ENCODE peak calls at places on chromosomes 2 and 18, in seven cellular contexts. J is AG10803, P is IMR-90, B is BJ, Y is stomach, D is uterus, T is mesothelial cell of epicardium. K is an unnamed sample.

GRCh38 chr2:65407240-65407639 is 25.2 kb downstream of the SPRED2 start:
- DNase-seq in J (no peak), P (no peak), B (no peak), Y (no peak), D (no peak), T (no peak), K (no peak)

GRCh38 chr2:133293544-133294270 is 274.6 kb downstream of the NCKAP5 start:
- DNase-seq in J (peak), P (peak), B (peak), Y (no peak), D (no peak), T (no peak), K (no peak)

GRCh38 chr18:63017977-63018376 is 301.6 kb downstream of the BCL2 start:
- DNase-seq in J (no peak), P (no peak), B (no peak), Y (no peak), D (no peak), T (no peak), K (no peak)

GRCh38 chr2:218953366-218953954 is 6.0 kb upstream of the CDK5R2 start:
- DNase-seq in J (no peak), P (no peak), B (no peak), Y (no peak), D (no peak), T (no peak), K (no peak)

GRCh38 chr2:236166157-236166780 is 1.9 kb downstream of the GBX2 start:
- DNase-seq in J (no peak), P (no peak), B (no peak), Y (no peak), D (no peak), T (no peak), K (no peak)

GRCh38 chr2:223203971-223204370 is 152.0 kb downstream of the KCNE4 start:
- DNase-seq in J (peak), P (peak), B (peak), Y (no peak), D (no peak), T (no peak), K (peak)

GRCh38 chr2:160349306-160349705 is 144.3 kb downstream of the RBMS1 start:
- DNase-seq in J (no peak), P (peak), B (no peak), Y (no peak), D (no peak), T (no peak), K (no peak)

GRCh38 chr18:62715829-62716678 is 713 bp downstream of the PHLPP1 start:
- DNase-seq in J (peak), P (peak), B (no peak), Y (peak), D (peak), T (peak), K (no peak)

GRCh38 chr18:23871410-23871809 is 143.1 kb upstream of the TTC39C start:
- DNase-seq in J (no peak), P (no peak), B (no peak), Y (peak), D (no peak), T (no peak), K (no peak)

GRCh38 chr2:233063269-233063975 is 3.3 kb downstream of the INPP5D start:
- DNase-seq in J (no peak), P (no peak), B (no peak), Y (peak), D (no peak), T (no peak), K (no peak)

GRCh38 chr2:233101826-233102225 is 41.7 kb downstream of the INPP5D start:
- DNase-seq in J (no peak), P (no peak), B (no peak), Y (no peak), D (no peak), T (no peak), K (no peak)

GRCh38 chr18:46431522-46432171 is 225.4 kb downstream of the LOXHD1 start:
- DNase-seq in J (no peak), P (no peak), B (no peak), Y (no peak), D (no peak), T (no peak), K (no peak)

GRCh38 chr2:238912228-238912915 is 64.5 kb downstream of the TWIST2 start:
- DNase-seq in J (no peak), P (no peak), B (no peak), Y (peak), D (peak), T (no peak), K (no peak)

GRCh38 chr2:122390406-122390805 is 635.0 kb downstream of the TSN start:
- DNase-seq in J (peak), P (no peak), B (no peak), Y (no peak), D (no peak), T (no peak), K (no peak)

GRCh38 chr2:226154610-226155009 is 645.0 kb downstream of the IRS1 start:
- DNase-seq in J (no peak), P (no peak), B (no peak), Y (no peak), D (no peak), T (no peak), K (no peak)

GRCh38 chr2:120834206-120834605 is 98.5 kb downstream of the GLI2 start:
- DNase-seq in J (no peak), P (no peak), B (no peak), Y (no peak), D (no peak), T (no peak), K (no peak)

GRCh38 chr2:161556440-161556839 is 67.8 kb upstream of the SLC4A10 start:
- DNase-seq in J (no peak), P (no peak), B (no peak), Y (no peak), D (no peak), T (no peak), K (no peak)

GRCh38 chr2:241036397-241036963 is 38.1 kb downstream of the SNED1 start:
- DNase-seq in J (no peak), P (no peak), B (no peak), Y (peak), D (no peak), T (no peak), K (no peak)

GRCh38 chr2:25920326-25920725 is 42.0 kb upstream of the ASXL2 start:
- DNase-seq in J (peak), P (peak), B (peak), Y (no peak), D (no peak), T (no peak), K (peak)

GRCh38 chr2:205957452-205958154 is 128.4 kb downstream of the INO80D start:
- DNase-seq in J (no peak), P (no peak), B (no peak), Y (no peak), D (no peak), T (no peak), K (no peak)

GRCh38 chr2:133341575-133341974 is 226.7 kb downstream of the NCKAP5 start:
- DNase-seq in J (no peak), P (no peak), B (no peak), Y (no peak), D (no peak), T (no peak), K (no peak)

GRCh38 chr2:241978670-241979069 is 109.1 kb downstream of the RTP5 start:
- DNase-seq in J (no peak), P (no peak), B (no peak), Y (peak), D (no peak), T (no peak), K (no peak)

GRCh38 chr18:34710430-34711386 is 610 bp downstream of the DTNA start:
- DNase-seq in J (peak), P (peak), B (peak), Y (no peak), D (peak), T (no peak), K (peak)

GRCh38 chr2:53021285-53021684 is 746.3 kb upstream of the CHAC2 start:
- DNase-seq in J (peak), P (peak), B (peak), Y (no peak), D (no peak), T (no peak), K (no peak)

GRCh38 chr2:949894-950626 is 589 bp upstream of the SNTG2 start:
- DNase-seq in J (no peak), P (no peak), B (no peak), Y (no peak), D (no peak), T (no peak), K (no peak)

GRCh38 chr2:144256996-144257707 is 262.8 kb downstream of the ZEB2 start:
- DNase-seq in J (peak), P (peak), B (peak), Y (no peak), D (no peak), T (no peak), K (peak)

GRCh38 chr18:5619381-5619780 is 75.6 kb upstream of the EPB41L3 start:
- DNase-seq in J (no peak), P (no peak), B (no peak), Y (no peak), D (no peak), T (no peak), K (no peak)
- TF ChIP-seq CTCF in J (no peak), P (no peak), B (no peak), Y (no peak), D (no peak), T (no peak), K (no peak)

GRCh38 chr18:48838921-48839818 is 111.6 kb downstream of the SMAD7 start:
- DNase-seq in J (peak), P (peak), B (peak), Y (no peak), D (no peak), T (no peak), K (peak)
- TF ChIP-seq CTCF in J (no peak), P (no peak), B (no peak), Y (no peak), D (no peak), T (no peak), K (no peak)

GRCh38 chr2:58046585-58047372 is at the start of gene VRK2:
- DNase-seq in J (peak), P (peak), B (peak), Y (peak), D (peak), T (peak), K (peak)
- TF ChIP-seq CTCF in J (no peak), P (no peak), B (no peak), Y (no peak), D (peak), T (no peak), K (no peak)

DNA sequence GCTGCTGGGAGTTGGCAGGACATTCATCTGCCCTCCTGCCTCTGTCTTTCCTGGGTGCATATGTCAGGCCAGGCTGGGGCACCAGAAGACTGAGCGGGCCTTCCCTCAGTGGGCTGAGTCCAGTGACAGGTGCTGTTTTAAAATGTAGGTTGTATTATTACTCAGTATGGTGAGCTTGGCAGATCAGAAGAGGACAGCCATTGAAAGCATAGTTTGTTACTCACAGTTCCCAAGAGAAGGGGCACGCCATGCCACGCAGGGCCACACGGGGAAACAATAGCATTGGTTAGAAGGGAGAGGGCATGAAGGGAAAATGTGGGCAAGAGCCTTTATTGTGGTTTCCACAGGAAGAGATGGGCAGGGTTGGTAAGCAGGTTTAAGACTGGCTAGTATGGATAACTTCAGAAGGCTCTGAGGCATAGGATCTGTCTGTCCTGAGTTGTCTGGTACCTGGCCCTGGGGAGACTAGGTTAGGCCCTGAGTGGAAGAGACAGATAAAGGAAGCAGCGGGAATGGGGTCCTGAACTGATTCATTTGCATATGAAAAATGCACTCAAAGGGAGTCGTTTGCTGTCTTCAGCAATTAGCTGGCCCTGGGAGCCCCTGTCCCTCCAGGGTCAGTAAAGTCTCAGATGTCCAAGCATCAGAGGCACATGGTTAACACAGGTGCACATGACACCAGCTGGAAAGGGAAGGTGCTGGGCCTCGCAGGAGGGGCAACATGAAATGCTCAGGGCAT is 172.2 kb downstream of the ACOXL start:
- DNase-seq in J (no peak), P (no peak), B (no peak), Y (no peak), D (no peak), T (no peak), K (no peak)
- TF ChIP-seq CTCF in J (no peak), P (no peak), B (no peak), Y (no peak), D (no peak), T (no peak), K (no peak)

DNA sequence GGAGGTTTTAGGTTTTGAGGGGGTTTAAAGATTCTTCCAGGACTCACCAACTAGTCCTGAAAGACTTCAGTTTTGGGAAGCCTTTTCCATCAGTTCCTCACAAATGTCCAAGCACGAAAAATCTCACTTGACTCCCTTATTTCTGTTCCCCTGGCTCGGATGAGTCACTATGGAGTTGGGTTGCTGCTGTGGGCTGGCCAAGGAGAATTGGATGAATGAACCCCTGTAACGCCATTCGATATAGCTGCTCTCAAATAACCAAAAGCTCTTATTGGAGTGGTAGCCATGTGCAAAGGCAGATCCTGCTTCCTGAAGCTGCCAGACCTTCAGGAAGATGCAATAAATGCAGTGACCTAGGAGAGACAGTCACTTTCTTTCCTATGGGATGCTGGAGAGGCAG is 417.0 kb downstream of the ZNF521 start:
- DNase-seq in J (no peak), P (no peak), B (no peak), Y (no peak), D (no peak), T (no peak), K (no peak)
- TF ChIP-seq CTCF in J (no peak), P (no peak), B (no peak), Y (no peak), D (no peak), T (no peak), K (no peak)

GRCh38 chr2:29689666-29690065 is 231.7 kb downstream of the ALK start:
- DNase-seq in J (no peak), P (no peak), B (no peak), Y (no peak), D (no peak), T (no peak), K (no peak)

GRCh38 chr2:29688429-29688828 is 233.0 kb downstream of the ALK start:
- DNase-seq in J (no peak), P (no peak), B (no peak), Y (no peak), D (no peak), T (no peak), K (no peak)

GRCh38 chr2:29691386-29691950 is 229.9 kb downstream of the ALK start:
- DNase-seq in J (no peak), P (no peak), B (no peak), Y (no peak), D (no peak), T (no peak), K (no peak)

GRCh38 chr2:29687121-29687520 is 234.3 kb downstream of the ALK start:
- DNase-seq in J (no peak), P (no peak), B (no peak), Y (no peak), D (no peak), T (no peak), K (no peak)
- TF ChIP-seq CTCF in J (no peak), P (no peak), B (no peak), Y (no peak), D (no peak), T (no peak), K (no peak)

DNA sequence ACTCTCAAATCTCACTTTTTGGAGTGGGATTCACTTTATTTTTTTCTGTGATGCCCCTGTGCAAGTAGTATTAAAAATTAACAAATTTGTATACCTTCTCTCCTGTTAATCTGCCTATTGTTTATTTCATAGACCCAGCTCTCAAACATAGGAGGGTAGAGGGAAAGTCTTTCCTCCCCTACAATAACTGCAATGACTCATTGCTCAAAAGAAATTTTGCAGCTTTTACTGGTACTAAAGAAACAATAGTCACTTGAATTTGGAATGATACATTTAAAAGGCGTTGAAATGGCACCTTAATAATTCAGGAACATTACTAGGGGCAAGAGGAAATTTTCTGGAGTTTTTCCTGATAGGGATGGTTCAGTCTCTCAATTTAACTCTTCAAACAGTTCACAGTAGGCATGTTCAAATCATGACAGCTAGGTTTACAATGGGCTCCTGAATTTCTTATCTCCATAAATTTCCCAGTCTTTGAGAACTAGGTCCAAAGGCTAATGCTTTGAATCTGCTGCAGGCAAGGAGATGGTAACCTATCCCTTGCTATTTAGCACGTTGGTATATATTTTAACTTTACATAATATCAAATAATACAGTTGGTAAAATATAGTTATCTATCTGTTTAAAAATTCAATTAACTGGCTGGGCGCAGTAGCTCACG is 88.8 kb downstream of the CHN1 start:
- DNase-seq in J (no peak), P (no peak), B (no peak), Y (no peak), D (no peak), T (no peak), K (no peak)
- TF ChIP-seq CTCF in J (no peak), P (no peak), B (no peak), Y (no peak), D (no peak), T (no peak), K (no peak)

DNA sequence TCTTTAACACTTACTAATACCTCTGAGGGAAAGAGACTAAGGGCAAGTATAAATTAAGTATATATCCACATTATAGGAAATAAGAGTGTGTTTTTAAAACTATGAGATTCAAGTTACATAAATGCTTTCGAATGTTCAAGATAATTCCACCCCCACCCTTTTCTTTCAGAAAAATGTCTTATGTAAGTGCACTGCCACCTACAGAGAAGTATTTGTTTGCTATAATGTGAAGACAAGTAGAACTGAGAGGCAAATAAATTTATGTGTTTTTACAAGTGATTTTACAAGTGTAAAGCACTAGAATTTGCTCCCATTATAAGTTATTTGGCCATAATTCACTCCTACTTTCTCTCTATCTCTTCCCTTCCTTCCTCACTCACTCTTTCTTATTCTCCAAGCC is 99.9 kb upstream of the CRACDL start:
- DNase-seq in J (no peak), P (no peak), B (no peak), Y (no peak), D (no peak), T (no peak), K (no peak)
- TF ChIP-seq CTCF in J (no peak), P (no peak), B (no peak), Y (no peak), D (no peak), T (no peak), K (no peak)

DNA sequence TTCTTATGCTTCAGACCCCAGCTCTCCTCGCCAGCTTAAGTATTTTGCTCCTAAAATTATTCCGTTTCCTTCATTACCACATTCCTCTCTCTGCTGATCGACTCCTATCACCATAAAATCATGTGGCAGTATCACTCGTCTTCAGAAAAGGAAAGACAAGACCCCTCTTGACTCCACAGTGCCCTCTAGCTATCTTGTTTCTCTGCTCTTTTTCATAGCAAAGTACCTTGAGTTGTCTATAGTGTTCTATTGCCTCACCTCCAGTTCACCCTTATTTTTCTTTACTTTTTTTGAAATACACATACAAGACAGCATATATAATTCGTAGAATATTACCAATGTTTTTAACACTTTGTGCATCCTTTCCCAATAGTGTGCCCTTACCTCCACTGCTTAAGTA is 273.2 kb upstream of the SIX3 start:
- DNase-seq in J (no peak), P (no peak), B (no peak), Y (no peak), D (no peak), T (no peak), K (no peak)
- TF ChIP-seq CTCF in J (peak), P (no peak), B (peak), Y (no peak), D (no peak), T (no peak), K (peak)

K was measured in AG09319.